ENCODE peak calls at places on chromosomes 6 and 20, in five cellular contexts. W, J, O, T and K are unnamed samples.
A peak's percentile ranks its signal among the peaks of the same experiment; 100 is the strongest.

GRCh38 chr6:82951389-82951788 is 114.3 kb downstream of the UBE3D start:
- DNase-seq in O (no peak), W (no peak), T (no peak), J (no peak), K (no peak)

GRCh38 chr6:35044145-35044745 is 96.9 kb downstream of the TCP11 start:
- DNase-seq in W (no peak), J (peak; percentile 67), O (peak; percentile 73), T (peak; percentile 39), K (no peak)

GRCh38 chr6:108549741-108550140 is 11.0 kb upstream of the FOXO3 start:
- DNase-seq in T (no peak), J (no peak), W (no peak), O (no peak), K (no peak)

GRCh38 chr6:3269412-3269975 is 10.7 kb downstream of the PSMG4 start:
- DNase-seq in W (no peak), J (no peak), O (no peak), T (no peak), K (no peak)

GRCh38 chr20:50251992-50252491 is 61.4 kb downstream of the CEBPB start:
- DNase-seq in T (no peak), O (no peak), W (no peak), J (no peak), K (no peak)

GRCh38 chr6:132511159-132511835 is 1.6 kb downstream of the STX7 start:
- DNase-seq in O (peak; percentile 22), J (no peak), W (no peak), T (no peak), K (no peak)

GRCh38 chr6:5457036-5457435 is 195.7 kb downstream of the FARS2 start:
- DNase-seq in W (no peak), J (no peak), T (peak; percentile 15), O (peak; percentile 20), K (no peak)

GRCh38 chr6:69994251-69994650 is 127.9 kb downstream of the COL19A1 start:
- DNase-seq in T (no peak), O (no peak), W (no peak), J (no peak), K (no peak)

GRCh38 chr6:78908621-78909020 is 41.3 kb downstream of the IRAK1BP1 start:
- DNase-seq in J (no peak), O (no peak), T (no peak), W (no peak), K (no peak)

GRCh38 chr6:143536866-143537691 is 25.6 kb upstream of the FUCA2 start:
- DNase-seq in J (peak; percentile 83), T (peak; percentile 37), O (peak; percentile 51), W (no peak), K (peak; percentile 44)

GRCh38 chr6:105594821-105595220 is 191.9 kb upstream of the PREP start:
- DNase-seq in T (no peak), O (no peak), J (no peak), W (no peak), K (no peak)

GRCh38 chr20:37552415-37552814 is 24.7 kb upstream of the BLCAP start:
- DNase-seq in O (peak; percentile 22), J (no peak), T (no peak), W (no peak), K (no peak)

GRCh38 chr6:10190042-10190441 is 224.8 kb downstream of the TFAP2A start:
- DNase-seq in J (no peak), O (no peak), T (no peak), W (no peak), K (no peak)

GRCh38 chr20:50624351-50625016 is 66.9 kb downstream of the RIPOR3 start:
- DNase-seq in J (no peak), W (no peak), O (no peak), T (peak; percentile 63), K (peak; percentile 75)

GRCh38 chr6:107493158-107494057 is 3.5 kb downstream of the SOBP start:
- DNase-seq in T (peak; percentile 16), W (no peak), J (peak; percentile 85), O (peak; percentile 61), K (no peak)

GRCh38 chr6:55836945-55837344 is 38.4 kb downstream of the BMP5 start:
- DNase-seq in J (no peak), W (no peak), T (no peak), O (no peak), K (no peak)

GRCh38 chr6:43878823-43879495 is 108.9 kb downstream of the VEGFA start:
- DNase-seq in T (no peak), O (peak; percentile 15), W (no peak), J (peak; percentile 60), K (no peak)

GRCh38 chr6:170037541-170038250 is 253.2 kb downstream of the DLL1 start:
- DNase-seq in J (no peak), O (peak; percentile 47), T (no peak), W (no peak), K (no peak)

GRCh38 chr20:37650661-37651060 is 43.2 kb upstream of the CTNNBL1 start:
- DNase-seq in O (no peak), J (peak; percentile 62), T (no peak), W (no peak), K (no peak)

DNA sequence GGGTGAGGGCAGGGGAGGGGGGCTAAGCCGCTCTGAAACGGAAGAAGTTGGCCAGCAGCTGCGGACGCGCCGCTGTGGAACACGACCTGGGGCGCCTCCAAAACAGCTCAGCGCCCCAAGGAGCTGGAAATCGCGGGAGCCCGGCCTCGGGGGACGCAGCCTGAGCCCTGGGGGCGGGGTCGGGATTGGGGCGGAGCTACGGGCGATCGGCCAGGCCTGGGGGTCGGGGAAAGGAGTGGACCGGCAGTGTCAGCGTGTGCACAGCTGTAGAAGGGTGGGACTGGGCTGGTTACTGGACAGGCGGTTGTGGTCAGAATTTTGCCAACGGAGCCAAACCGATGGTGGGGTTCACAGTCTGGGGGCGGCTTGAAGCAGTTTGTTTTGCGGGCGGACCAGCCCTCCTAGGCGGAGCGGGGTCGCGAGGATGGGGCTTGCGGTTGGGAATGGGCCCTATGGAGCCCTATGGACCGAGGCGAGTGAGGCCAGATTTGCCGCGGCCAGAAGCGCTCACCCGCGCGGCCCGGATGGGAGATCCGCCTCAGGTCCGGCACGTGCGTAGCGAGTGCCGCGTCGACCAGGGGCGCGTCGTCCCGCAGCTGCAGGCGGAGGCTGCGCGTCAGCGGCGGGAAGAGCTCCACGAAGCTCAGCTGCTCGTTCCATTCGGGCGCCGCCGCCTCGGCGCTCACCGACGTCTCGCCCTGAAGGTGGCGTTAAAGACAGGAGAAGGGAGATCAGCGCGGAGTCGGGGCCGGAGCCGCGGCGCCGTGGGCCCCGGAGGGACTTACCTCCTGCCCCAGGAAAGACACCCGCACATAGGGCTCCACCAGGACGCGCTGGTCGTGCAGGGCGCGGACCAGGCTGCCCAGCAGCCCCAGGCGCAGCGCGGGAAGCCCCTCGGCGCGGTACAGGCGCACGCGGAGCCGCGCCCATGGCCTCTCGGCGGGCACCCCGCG is 14.3 kb upstream of the SPAG4 start:
- DNase-seq in T (peak; percentile 63), J (peak; percentile 92), W (no peak), O (peak; percentile 83), K (peak; percentile 74)
- H3K4me3 ChIP-seq in T (peak overlapping the region; percentile 27), J (peak overlapping the region; percentile 38), W (peak overlapping the region; percentile 71), O (peak overlapping the region; percentile 26), K (peak overlapping the region; percentile 52)

GRCh38 chr20:56987992-56988391 is 278.4 kb downstream of the BMP7 start:
- DNase-seq in T (no peak), J (no peak), W (no peak), O (peak; percentile 56), K (no peak)
- H3K4me3 ChIP-seq in T (no peak overlapping the region), J (no peak overlapping the region), W (no peak overlapping the region), O (no peak overlapping the region), K (no peak overlapping the region)

DNA sequence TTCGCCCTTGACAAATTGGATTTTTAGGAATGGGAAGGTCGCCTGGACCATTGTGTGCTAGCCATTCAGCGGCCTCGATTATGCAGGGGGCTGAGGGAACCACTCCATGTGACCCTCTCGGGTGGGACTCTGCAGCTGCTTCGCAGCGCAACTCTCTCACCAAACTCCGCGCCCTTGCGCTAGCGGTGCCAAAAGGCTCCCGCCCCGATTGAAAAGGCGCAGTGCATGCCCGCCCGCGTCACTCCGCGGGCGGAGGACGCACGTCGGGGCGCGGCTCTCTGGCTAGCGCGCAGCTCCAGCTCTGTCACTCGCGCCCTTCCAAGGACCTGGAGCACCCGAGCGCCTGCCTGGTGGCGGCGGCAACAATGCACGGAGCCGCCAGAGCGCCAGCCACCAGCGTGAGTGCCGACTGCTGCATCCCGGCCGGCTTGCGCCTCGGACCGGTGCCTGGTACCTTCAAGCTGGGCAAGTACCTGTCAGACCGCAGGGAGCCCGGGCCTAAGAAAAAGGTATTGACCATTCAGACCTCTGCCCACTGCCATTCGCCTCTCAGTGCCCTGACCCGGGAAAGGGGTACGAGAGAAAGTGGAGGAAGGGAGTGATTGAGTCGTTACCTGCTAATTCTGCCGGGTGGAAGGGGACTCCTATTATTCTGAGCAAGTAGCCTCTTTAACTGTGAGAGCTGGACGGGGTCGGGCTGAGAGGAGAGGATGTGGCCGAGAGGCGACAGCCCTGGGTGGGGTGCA is at the start of gene PRDM13:
- DNase-seq in T (no peak), W (no peak), O (no peak), J (peak; percentile 74), K (no peak)
- H3K4me3 ChIP-seq in T (no peak within 1 kb of the TSS), W (no peak within 1 kb of the TSS), O (no peak within 1 kb of the TSS), J (no peak within 1 kb of the TSS), K (no peak within 1 kb of the TSS)

GRCh38 chr6:41371992-41372525 is 36.7 kb downstream of the NCR2 start:
- DNase-seq in O (peak; percentile 42), W (no peak), J (peak; percentile 57), T (no peak), K (no peak)

GRCh38 chr6:41372526-41373366 is 37.3 kb downstream of the NCR2 start:
- DNase-seq in W (no peak), T (no peak), O (no peak), J (peak; percentile 76), K (no peak)

GRCh38 chr6:41373919-41374617 is 38.7 kb downstream of the NCR2 start:
- DNase-seq in J (peak; percentile 77), W (no peak), O (peak; percentile 13), T (no peak), K (no peak)

GRCh38 chr6:41374618-41375590 is 39.5 kb downstream of the NCR2 start:
- DNase-seq in O (no peak), T (no peak), W (no peak), J (peak; percentile 65), K (no peak)

DNA sequence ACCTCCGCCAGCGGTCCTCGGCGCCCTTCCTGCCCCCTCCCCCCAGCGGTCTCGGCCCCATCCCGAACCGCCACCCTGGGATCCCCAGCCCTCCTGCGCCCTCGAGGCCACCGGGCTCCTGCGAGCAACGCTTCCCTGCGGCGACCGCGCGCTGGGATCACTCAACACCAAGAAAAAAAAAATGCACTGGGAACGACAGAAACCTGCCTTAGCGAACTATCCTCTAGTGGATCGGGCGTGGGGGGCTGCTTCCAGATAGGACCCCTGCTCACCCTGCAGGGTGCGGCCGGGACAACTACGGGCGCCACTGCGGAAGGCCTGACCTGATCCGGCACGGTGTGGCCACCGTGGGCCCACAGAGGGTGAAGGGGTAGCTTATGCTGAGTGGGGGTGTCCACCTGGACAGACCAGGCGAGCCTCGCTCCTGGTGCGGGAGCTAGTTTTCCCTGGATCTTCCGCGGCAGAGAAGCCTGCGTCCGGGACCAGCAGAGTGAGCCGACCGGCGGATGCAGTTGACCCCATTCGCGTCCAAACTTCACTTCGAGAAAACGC is 38.0 kb downstream of the NCR2 start:
- DNase-seq in O (no peak), W (no peak), J (no peak), T (no peak), K (no peak)
- H3K4me3 ChIP-seq in O (peak overlapping the region; percentile 19), W (peak overlapping the region; percentile 53), J (peak overlapping the region; percentile 16), T (no peak overlapping the region), K (no peak overlapping the region)